ENCODE peak calls at places on chromosomes 7 and 10, in eight cellular contexts. F is NCI-H2081; R is activated naive CD4-positive, alpha-beta T cell; K is stimulated activated CD4-positive, alpha-beta T cell treated with anti-CD3 and anti-CD28 coated beads, Interleukin-2, amount 100 ng/mL, for 48 hours; M is cardiac muscle cell; E is NCI-H1436; P is hypothalamus; Y is substantia nigra. B is an unnamed sample.

GRCh38 chr7:156496491-156497264 is 143.9 kb upstream of the RNF32 start:
- DNase-seq in P (no peak), E (peak; percentile 22), K (no peak), R (no peak), F (peak; percentile 57), M (no peak), Y (no peak), B (no peak)

GRCh38 chr7:81618400-81619014 is 151.3 kb downstream of the HGF start:
- DNase-seq in R (no peak), E (no peak), Y (no peak), F (no peak), M (no peak), P (no peak), K (no peak), B (no peak)

GRCh38 chr7:156419782-156420181 is 220.8 kb upstream of the RNF32 start:
- DNase-seq in M (no peak), F (no peak), E (no peak), K (no peak), P (no peak), Y (no peak), R (no peak), B (no peak)

GRCh38 chr10:97921581-97922377 is 72.1 kb downstream of the GOLGA7B start:
- DNase-seq in F (peak; percentile 59), E (no peak), Y (no peak), K (no peak), P (no peak), R (no peak), M (no peak), B (no peak)

GRCh38 chr10:15325243-15326002 is 45.7 kb downstream of the FAM171A1 start:
- DNase-seq in M (no peak), K (no peak), R (no peak), F (no peak), P (no peak), Y (no peak), E (no peak), B (no peak)

GRCh38 chr7:55964261-55964801 is at the start of gene NIPSNAP2:
- DNase-seq in K (peak; percentile 51), R (peak; percentile 29), F (peak; percentile 77), E (peak; percentile 60), P (peak; percentile 17), Y (peak; percentile 35), M (peak; percentile 86), B (peak; percentile 73)

GRCh38 chr7:16492513-16493062 is 27.1 kb upstream of the SOSTDC1 start:
- DNase-seq in M (no peak), R (no peak), F (no peak), E (no peak), K (no peak), P (no peak), Y (no peak), B (no peak)

GRCh38 chr10:117782276-117782675 is 239.7 kb downstream of the EMX2 start:
- DNase-seq in M (no peak), E (no peak), Y (no peak), F (no peak), K (no peak), P (no peak), R (no peak), B (no peak)

GRCh38 chr7:140214075-140214684 is 37.4 kb upstream of the KDM7A start:
- DNase-seq in P (no peak), Y (no peak), K (no peak), F (peak; percentile 83), R (no peak), E (no peak), M (no peak), B (no peak)

GRCh38 chr10:4334076-4334475 is 491.9 kb upstream of the AKR1E2 start:
- DNase-seq in F (no peak), E (no peak), R (no peak), K (no peak), M (no peak), P (no peak), Y (no peak), B (no peak)

GRCh38 chr7:33986951-33987948 is 81.9 kb downstream of the BMPER start:
- DNase-seq in K (no peak), F (no peak), P (no peak), Y (no peak), M (no peak), E (no peak), R (no peak), B (no peak)

GRCh38 chr10:124374535-124375352 is 44.0 kb downstream of the OAT start:
- DNase-seq in P (no peak), R (no peak), E (no peak), Y (no peak), M (no peak), F (no peak), K (no peak), B (no peak)

GRCh38 chr10:32084484-32084883 is 28.3 kb upstream of the KIF5B start:
- DNase-seq in E (no peak), M (no peak), R (no peak), F (no peak), P (no peak), K (no peak), Y (no peak), B (no peak)

GRCh38 chr10:131979821-131980270 is 1.9 kb downstream of the BNIP3 start:
- DNase-seq in Y (no peak), P (no peak), E (no peak), K (no peak), M (peak; percentile 35), F (no peak), R (no peak), B (no peak)

GRCh38 chr10:13206546-13207443 is 27.4 kb downstream of the UCMA start:
- DNase-seq in P (no peak), E (no peak), R (no peak), K (no peak), Y (no peak), F (no peak), M (peak; percentile 10), B (no peak)

GRCh38 chr10:132893090-132893489 is 49.3 kb downstream of the CFAP46 start:
- DNase-seq in F (no peak), P (no peak), M (no peak), R (no peak), Y (no peak), K (no peak), E (peak; percentile 55), B (no peak)

GRCh38 chr7:43038229-43038628 is 74.2 kb upstream of the HECW1 start:
- DNase-seq in Y (no peak), R (no peak), M (no peak), F (no peak), P (no peak), K (no peak), E (no peak), B (no peak)

GRCh38 chr7:141427134-141427533 is 124.1 kb upstream of the AGK start:
- DNase-seq in F (no peak), E (no peak), R (no peak), Y (no peak), K (no peak), M (no peak), P (no peak), B (no peak)

GRCh38 chr7:106346678-106347217 is 62.0 kb upstream of the NAMPT start:
- DNase-seq in F (no peak), P (no peak), M (no peak), R (no peak), K (no peak), Y (no peak), E (no peak), B (no peak)

GRCh38 chr10:3811331-3811870 is 26.4 kb upstream of the KLF6 start:
- DNase-seq in M (no peak), E (no peak), Y (no peak), F (no peak), P (no peak), R (no peak), K (peak; percentile 42), B (no peak)

GRCh38 chr10:108970016-108970415 is 953.3 kb downstream of the XPNPEP1 start:
- DNase-seq in P (no peak), E (no peak), M (peak; percentile 2), R (no peak), Y (no peak), F (no peak), K (no peak), B (no peak)

GRCh38 chr7:14351167-14351566 is 361.7 kb upstream of the ETV1 start:
- DNase-seq in K (no peak), E (no peak), F (peak; percentile 70), M (peak; percentile 42), R (no peak), Y (no peak), P (peak; percentile 16), B (no peak)

GRCh38 chr10:129715805-129716785 is 248.0 kb downstream of the EBF3 start:
- DNase-seq in P (no peak), R (no peak), M (no peak), K (no peak), Y (no peak), E (no peak), F (no peak), B (no peak)

GRCh38 chr7:79868010-79868409 is 266.6 kb upstream of the GNAI1 start:
- DNase-seq in R (no peak), K (no peak), M (no peak), P (no peak), Y (no peak), E (no peak), F (no peak), B (no peak)

GRCh38 chr7:51035696-51036095 is 253.0 kb upstream of the GRB10 start:
- DNase-seq in F (no peak), P (no peak), E (no peak), R (no peak), K (no peak), M (no peak), Y (no peak), B (no peak)

GRCh38 chr7:147298611-147299043 is 1182.0 kb downstream of the CNTNAP2 start:
- DNase-seq in P (no peak), Y (no peak), R (no peak), E (peak; percentile 3), M (no peak), K (no peak), F (peak; percentile 88), B (peak; percentile 32)

B was measured in NCI-H2107.